ENCODE peak calls at places on chromosomes 11 and 22, in six cellular contexts. One of them, this sample, is unnamed.

GRCh38 chr11:72338741-72339140 is 94.8 kb upstream of the PHOX2A start:
- DNase-seq in pancreas: no peak
- DNase-seq in right lobe of liver: no peak
- DNase-seq in dorsolateral prefrontal cortex: no peak
- DNase-seq in bronchial epithelial cell: no peak
- DNase-seq in fibroblast of mammary gland: peak; percentile 60
- DNase-seq in this sample: peak; percentile 68

GRCh38 chr22:45742866-45743450 is 71.3 kb downstream of the ATXN10 start:
- DNase-seq in pancreas: no peak
- DNase-seq in right lobe of liver: peak; percentile 86
- DNase-seq in dorsolateral prefrontal cortex: no peak
- DNase-seq in bronchial epithelial cell: peak; percentile 79
- DNase-seq in fibroblast of mammary gland: peak; percentile 77
- DNase-seq in this sample: peak; percentile 37

GRCh38 chr11:14373941-14374646 is 15.1 kb upstream of the RRAS2 start:
- DNase-seq in pancreas: no peak
- DNase-seq in right lobe of liver: no peak
- DNase-seq in dorsolateral prefrontal cortex: no peak
- DNase-seq in bronchial epithelial cell: peak; percentile 59
- DNase-seq in fibroblast of mammary gland: peak; percentile 87
- DNase-seq in this sample: no peak

GRCh38 chr11:113202431-113202830 is 112.0 kb upstream of the TTC12 start:
- DNase-seq in pancreas: no peak
- DNase-seq in right lobe of liver: no peak
- DNase-seq in dorsolateral prefrontal cortex: no peak
- DNase-seq in bronchial epithelial cell: peak; percentile 85
- DNase-seq in fibroblast of mammary gland: no peak
- DNase-seq in this sample: no peak

GRCh38 chr22:20429254-20430100 is 8.1 kb downstream of the SCARF2 start:
- DNase-seq in pancreas: peak; percentile 84
- DNase-seq in right lobe of liver: no peak
- DNase-seq in dorsolateral prefrontal cortex: no peak
- DNase-seq in bronchial epithelial cell: peak; percentile 7
- DNase-seq in fibroblast of mammary gland: no peak
- DNase-seq in this sample: no peak

GRCh38 chr11:118010738-118011461 is 24.7 kb downstream of the IL10RA start:
- DNase-seq in pancreas: no peak
- DNase-seq in right lobe of liver: peak; percentile 76
- DNase-seq in dorsolateral prefrontal cortex: peak; percentile 41
- DNase-seq in bronchial epithelial cell: no peak
- DNase-seq in fibroblast of mammary gland: no peak
- DNase-seq in this sample: no peak

GRCh38 chr11:21185959-21186358 is 516.6 kb downstream of the NELL1 start:
- DNase-seq in pancreas: no peak
- DNase-seq in right lobe of liver: no peak
- DNase-seq in dorsolateral prefrontal cortex: no peak
- DNase-seq in bronchial epithelial cell: no peak
- DNase-seq in fibroblast of mammary gland: no peak
- DNase-seq in this sample: no peak

GRCh38 chr11:2314525-2315394 is 12.9 kb downstream of the TSPAN32 start:
- DNase-seq in pancreas: peak; percentile 79
- DNase-seq in right lobe of liver: peak; percentile 79
- DNase-seq in dorsolateral prefrontal cortex: peak; percentile 67
- DNase-seq in bronchial epithelial cell: no peak
- DNase-seq in fibroblast of mammary gland: peak; percentile 76
- DNase-seq in this sample: no peak

GRCh38 chr11:128420277-128420676 is 167.1 kb downstream of the ETS1 start:
- DNase-seq in pancreas: no peak
- DNase-seq in right lobe of liver: no peak
- DNase-seq in dorsolateral prefrontal cortex: no peak
- DNase-seq in bronchial epithelial cell: no peak
- DNase-seq in fibroblast of mammary gland: no peak
- DNase-seq in this sample: no peak

GRCh38 chr11:19027829-19028595 is 32.5 kb downstream of the MRGPRX2 start:
- DNase-seq in pancreas: no peak
- DNase-seq in right lobe of liver: no peak
- DNase-seq in dorsolateral prefrontal cortex: no peak
- DNase-seq in bronchial epithelial cell: peak; percentile 99
- DNase-seq in fibroblast of mammary gland: peak; percentile 90
- DNase-seq in this sample: peak; percentile 78

GRCh38 chr11:111176603-111177002 is 68.9 kb upstream of the POU2AF2 start:
- DNase-seq in pancreas: no peak
- DNase-seq in right lobe of liver: no peak
- DNase-seq in dorsolateral prefrontal cortex: no peak
- DNase-seq in bronchial epithelial cell: peak; percentile 47
- DNase-seq in fibroblast of mammary gland: no peak
- DNase-seq in this sample: no peak

GRCh38 chr11:61138940-61139339 is 22.3 kb downstream of the VPS37C start:
- DNase-seq in pancreas: peak; percentile 27
- DNase-seq in right lobe of liver: peak; percentile 15
- DNase-seq in dorsolateral prefrontal cortex: no peak
- DNase-seq in bronchial epithelial cell: no peak
- DNase-seq in fibroblast of mammary gland: peak; percentile 78
- DNase-seq in this sample: no peak

GRCh38 chr11:22703561-22703960 is 37.1 kb downstream of the GAS2 start:
- DNase-seq in pancreas: no peak
- DNase-seq in right lobe of liver: no peak
- DNase-seq in dorsolateral prefrontal cortex: no peak
- DNase-seq in bronchial epithelial cell: peak; percentile 38
- DNase-seq in fibroblast of mammary gland: no peak
- DNase-seq in this sample: no peak

GRCh38 chr11:75325713-75326438 is 25.6 kb downstream of the ARRB1 start:
- DNase-seq in pancreas: no peak
- DNase-seq in right lobe of liver: no peak
- DNase-seq in dorsolateral prefrontal cortex: peak; percentile 91
- DNase-seq in bronchial epithelial cell: peak; percentile 97
- DNase-seq in fibroblast of mammary gland: peak; percentile 96
- DNase-seq in this sample: no peak

GRCh38 chr11:117824571-117825537 is at the start of gene FXYD2:
- DNase-seq in pancreas: peak; percentile 59
- DNase-seq in right lobe of liver: peak; percentile 57
- DNase-seq in dorsolateral prefrontal cortex: peak; percentile 8
- DNase-seq in bronchial epithelial cell: peak; percentile 29
- DNase-seq in fibroblast of mammary gland: peak; percentile 51
- DNase-seq in this sample: no peak

GRCh38 chr11:28123151-28123571 is 15.0 kb downstream of the METTL15 start:
- DNase-seq in pancreas: no peak
- DNase-seq in right lobe of liver: no peak
- DNase-seq in dorsolateral prefrontal cortex: no peak
- DNase-seq in bronchial epithelial cell: no peak
- DNase-seq in fibroblast of mammary gland: peak; percentile 68
- DNase-seq in this sample: no peak

GRCh38 chr11:57647960-57648776 is 1.5 kb downstream of the YPEL4 start:
- DNase-seq in pancreas: no peak
- DNase-seq in right lobe of liver: no peak
- DNase-seq in dorsolateral prefrontal cortex: peak; percentile 56
- DNase-seq in bronchial epithelial cell: no peak
- DNase-seq in fibroblast of mammary gland: no peak
- DNase-seq in this sample: no peak
- H3K4me3 ChIP-seq in pancreas: no peak overlapping the region
- H3K4me3 ChIP-seq in right lobe of liver: no peak overlapping the region
- H3K4me3 ChIP-seq in dorsolateral prefrontal cortex: peak overlapping the region; percentile 64
- H3K4me3 ChIP-seq in bronchial epithelial cell: no peak overlapping the region
- H3K4me3 ChIP-seq in fibroblast of mammary gland: peak overlapping the region; percentile 52
- H3K4me3 ChIP-seq in this sample: no peak overlapping the region

DNA sequence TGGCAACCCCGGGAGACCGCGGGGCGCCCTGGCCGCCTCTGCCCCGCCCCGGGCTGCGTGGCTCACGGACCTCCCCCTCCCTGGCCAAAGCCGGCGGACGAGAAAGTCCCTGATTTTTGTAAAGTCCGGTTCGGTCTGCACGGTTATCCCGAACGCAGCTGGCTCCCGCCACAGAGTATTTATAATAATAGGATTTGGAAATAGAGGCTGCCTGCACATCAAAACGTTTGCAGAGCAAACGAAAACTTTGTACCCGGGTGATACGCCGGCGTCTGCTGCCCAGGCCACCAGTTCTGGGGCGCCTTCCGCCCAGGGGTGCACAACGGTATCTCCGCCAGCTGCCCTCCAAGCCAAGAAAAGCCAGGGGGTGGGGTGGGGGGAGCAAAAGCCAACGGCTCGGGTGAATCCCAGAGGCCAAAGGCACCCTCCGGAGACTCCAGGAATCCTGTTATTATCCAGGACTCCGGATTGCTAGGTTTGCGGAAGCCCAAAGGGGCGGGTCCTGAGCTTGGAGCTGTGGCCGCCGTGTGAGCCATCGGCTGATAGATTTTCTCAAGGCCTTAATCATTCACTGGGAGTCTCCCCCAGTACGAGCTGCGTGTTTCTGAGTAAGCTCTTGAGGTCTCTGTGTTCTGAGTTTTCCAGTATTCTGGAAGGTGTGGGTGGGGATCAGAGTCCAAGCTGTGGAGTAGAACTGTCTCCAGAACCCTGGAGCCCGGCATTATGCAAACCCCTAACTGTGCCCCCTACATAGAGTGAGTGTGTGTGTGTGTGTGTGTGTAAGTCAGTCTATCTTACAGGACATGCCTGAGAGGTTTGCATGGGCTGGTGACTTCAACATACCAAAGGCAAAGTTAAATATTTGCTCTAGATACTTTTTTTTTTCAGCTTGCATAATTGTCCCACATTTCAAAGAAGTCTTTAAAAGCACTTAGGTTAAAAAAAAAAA is 679 bp upstream of the SHANK2 start:
- DNase-seq in pancreas: peak; percentile 68
- DNase-seq in right lobe of liver: peak; percentile 81
- DNase-seq in dorsolateral prefrontal cortex: no peak
- DNase-seq in bronchial epithelial cell: peak; percentile 88
- DNase-seq in fibroblast of mammary gland: peak; percentile 83
- DNase-seq in this sample: peak; percentile 99
- TF ChIP-seq CTCF in pancreas: no peak
- TF ChIP-seq CTCF in right lobe of liver: no peak
- TF ChIP-seq CTCF in dorsolateral prefrontal cortex: no peak
- TF ChIP-seq CTCF in bronchial epithelial cell: no peak
- TF ChIP-seq CTCF in fibroblast of mammary gland: no peak
- TF ChIP-seq CTCF in this sample: no peak

DNA sequence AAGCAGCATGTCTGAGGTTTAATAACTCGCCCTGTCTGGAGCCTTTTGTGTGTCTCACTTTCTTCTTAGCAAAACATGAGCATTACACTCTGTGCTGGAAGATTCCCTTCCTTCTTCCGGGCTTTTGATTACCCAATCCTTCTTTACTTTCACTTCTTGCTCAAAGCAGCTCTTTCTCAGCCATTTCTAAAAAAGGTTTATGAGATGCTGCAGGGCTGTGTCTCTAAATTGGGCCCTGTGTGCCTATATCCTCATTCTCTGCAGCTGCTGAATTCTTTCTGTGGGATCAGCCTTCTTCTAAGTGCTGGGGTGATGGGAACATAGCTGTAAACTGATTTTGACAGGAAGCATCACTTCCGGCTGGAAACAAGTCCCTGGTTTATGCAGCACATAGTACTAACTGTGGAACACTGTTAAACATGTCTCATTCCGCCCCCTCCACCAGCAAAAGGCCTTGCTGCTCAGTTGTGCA is 71.8 kb downstream of the PIWIL4 start:
- DNase-seq in pancreas: no peak
- DNase-seq in right lobe of liver: no peak
- DNase-seq in dorsolateral prefrontal cortex: peak; percentile 22
- DNase-seq in bronchial epithelial cell: peak; percentile 39
- DNase-seq in fibroblast of mammary gland: peak; percentile 47
- DNase-seq in this sample: no peak
- H3K4me3 ChIP-seq in pancreas: no peak overlapping the region
- H3K4me3 ChIP-seq in right lobe of liver: no peak overlapping the region
- H3K4me3 ChIP-seq in dorsolateral prefrontal cortex: no peak overlapping the region
- H3K4me3 ChIP-seq in bronchial epithelial cell: no peak overlapping the region
- H3K4me3 ChIP-seq in fibroblast of mammary gland: no peak overlapping the region
- H3K4me3 ChIP-seq in this sample: no peak overlapping the region

GRCh38 chr11:107777094-107777493 is 65.2 kb upstream of the SLN start:
- DNase-seq in pancreas: no peak
- DNase-seq in right lobe of liver: no peak
- DNase-seq in dorsolateral prefrontal cortex: no peak
- DNase-seq in bronchial epithelial cell: no peak
- DNase-seq in fibroblast of mammary gland: no peak
- DNase-seq in this sample: no peak

GRCh38 chr11:107780136-107780535 is 68.3 kb upstream of the SLN start:
- DNase-seq in pancreas: no peak
- DNase-seq in right lobe of liver: no peak
- DNase-seq in dorsolateral prefrontal cortex: no peak
- DNase-seq in bronchial epithelial cell: no peak
- DNase-seq in fibroblast of mammary gland: no peak
- DNase-seq in this sample: no peak

GRCh38 chr11:107778839-107779517 is 67.1 kb upstream of the SLN start:
- DNase-seq in pancreas: no peak
- DNase-seq in right lobe of liver: no peak
- DNase-seq in dorsolateral prefrontal cortex: no peak
- DNase-seq in bronchial epithelial cell: no peak
- DNase-seq in fibroblast of mammary gland: no peak
- DNase-seq in this sample: no peak

GRCh38 chr11:107783121-107783520 is 71.3 kb upstream of the SLN start:
- DNase-seq in pancreas: no peak
- DNase-seq in right lobe of liver: no peak
- DNase-seq in dorsolateral prefrontal cortex: no peak
- DNase-seq in bronchial epithelial cell: no peak
- DNase-seq in fibroblast of mammary gland: no peak
- DNase-seq in this sample: no peak

DNA sequence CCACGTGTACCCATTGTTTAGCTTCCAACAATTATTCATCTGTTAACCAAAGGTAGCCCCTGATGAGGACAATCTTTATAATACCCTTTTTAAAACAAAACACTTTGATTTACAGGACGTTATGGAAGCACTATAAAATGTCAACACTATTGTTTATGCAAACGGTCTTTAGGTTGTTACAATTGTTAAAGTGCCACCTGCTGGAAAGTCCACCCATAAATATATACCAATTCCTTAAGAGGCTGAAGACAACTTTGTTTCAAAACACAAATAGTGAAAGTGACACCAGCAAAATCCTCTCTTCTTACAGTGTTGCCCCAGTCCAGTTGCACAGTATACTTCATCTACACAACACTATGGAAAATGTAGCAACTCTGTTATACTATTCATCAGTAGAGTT is 68.9 kb upstream of the SLN start:
- DNase-seq in pancreas: no peak
- DNase-seq in right lobe of liver: no peak
- DNase-seq in dorsolateral prefrontal cortex: no peak
- DNase-seq in bronchial epithelial cell: peak; percentile 15
- DNase-seq in fibroblast of mammary gland: no peak
- DNase-seq in this sample: no peak
- TF ChIP-seq CTCF in pancreas: no peak
- TF ChIP-seq CTCF in right lobe of liver: no peak
- TF ChIP-seq CTCF in dorsolateral prefrontal cortex: no peak
- TF ChIP-seq CTCF in bronchial epithelial cell: no peak
- TF ChIP-seq CTCF in fibroblast of mammary gland: no peak
- TF ChIP-seq CTCF in this sample: no peak

GRCh38 chr11:12694182-12694531 is 19.9 kb downstream of the TEAD1 start:
- DNase-seq in pancreas: peak; percentile 69
- DNase-seq in right lobe of liver: no peak
- DNase-seq in dorsolateral prefrontal cortex: no peak
- DNase-seq in bronchial epithelial cell: peak; percentile 47
- DNase-seq in fibroblast of mammary gland: peak; percentile 46
- DNase-seq in this sample: no peak
- H3K4me3 ChIP-seq in pancreas: peak overlapping the region; percentile 15
- H3K4me3 ChIP-seq in right lobe of liver: no peak overlapping the region
- H3K4me3 ChIP-seq in dorsolateral prefrontal cortex: peak overlapping the region; percentile 13
- H3K4me3 ChIP-seq in bronchial epithelial cell: peak overlapping the region; percentile 2
- H3K4me3 ChIP-seq in fibroblast of mammary gland: peak overlapping the region; percentile 24
- H3K4me3 ChIP-seq in this sample: peak overlapping the region; percentile 23